ENCODE peak calls at places on chromosome 13, in six cellular contexts. D is SK-N-SH, A is fibroblast of lung, B is neuronal stem cell, N is right lobe of liver, C is heart right ventricle. P is an unnamed sample.

GRCh38 chr13:98307392-98307743 is 130.3 kb upstream of the RNF113B start:
- DNase-seq in D (no peak), A (no peak), B (no peak), N (no peak), C (no peak), P (no peak)

GRCh38 chr13:43006893-43007631 is 15.0 kb upstream of the EPSTI1 start:
- DNase-seq in D (no peak), A (peak), B (no peak), N (no peak), C (no peak), P (peak)

GRCh38 chr13:67769987-67770341 is 539.8 kb upstream of the PCDH9 start:
- DNase-seq in D (no peak), A (no peak), B (no peak), N (no peak), C (no peak), P (no peak)

GRCh38 chr13:99123101-99124045 is 77.3 kb upstream of the UBAC2 start:
- DNase-seq in D (no peak), A (peak), B (no peak), N (no peak), C (no peak), P (peak)

GRCh38 chr13:58369941-58370340 is 738.4 kb downstream of the PCDH17 start:
- DNase-seq in D (no peak), A (no peak), B (no peak), N (no peak), C (no peak), P (no peak)

GRCh38 chr13:75635621-75636338 is at the start of gene LMO7:
- DNase-seq in D (peak), A (no peak), B (peak), N (peak), C (peak), P (peak)

GRCh38 chr13:100129605-100130004 is 40.7 kb downstream of the PCCA start:
- DNase-seq in D (no peak), A (no peak), B (no peak), N (no peak), C (no peak), P (no peak)

GRCh38 chr13:36819811-36820140 is 754 bp downstream of the RFXAP start:
- DNase-seq in D (no peak), A (peak), B (peak), N (no peak), C (no peak), P (peak)

GRCh38 chr13:79812070-79812850 is 331.3 kb downstream of the NDFIP2 start:
- DNase-seq in D (no peak), A (no peak), B (no peak), N (no peak), C (no peak), P (no peak)

GRCh38 chr13:75896271-75896670 is 260.1 kb downstream of the LMO7 start:
- DNase-seq in D (no peak), A (no peak), B (no peak), N (no peak), C (no peak), P (peak)

GRCh38 chr13:45537506-45537905 is 72.8 kb downstream of the COG3 start:
- DNase-seq in D (no peak), A (peak), B (no peak), N (no peak), C (no peak), P (peak)

GRCh38 chr13:33139186-33139585 is 123.0 kb downstream of the KL start:
- DNase-seq in D (no peak), A (no peak), B (no peak), N (peak), C (peak), P (peak)

GRCh38 chr13:106905380-106906259 is 337.7 kb upstream of the ARGLU1 start:
- DNase-seq in D (no peak), A (no peak), B (no peak), N (no peak), C (peak), P (no peak)

GRCh38 chr13:99723847-99724246 is 222.6 kb downstream of the TM9SF2 start:
- DNase-seq in D (no peak), A (no peak), B (no peak), N (no peak), C (no peak), P (no peak)

DNA sequence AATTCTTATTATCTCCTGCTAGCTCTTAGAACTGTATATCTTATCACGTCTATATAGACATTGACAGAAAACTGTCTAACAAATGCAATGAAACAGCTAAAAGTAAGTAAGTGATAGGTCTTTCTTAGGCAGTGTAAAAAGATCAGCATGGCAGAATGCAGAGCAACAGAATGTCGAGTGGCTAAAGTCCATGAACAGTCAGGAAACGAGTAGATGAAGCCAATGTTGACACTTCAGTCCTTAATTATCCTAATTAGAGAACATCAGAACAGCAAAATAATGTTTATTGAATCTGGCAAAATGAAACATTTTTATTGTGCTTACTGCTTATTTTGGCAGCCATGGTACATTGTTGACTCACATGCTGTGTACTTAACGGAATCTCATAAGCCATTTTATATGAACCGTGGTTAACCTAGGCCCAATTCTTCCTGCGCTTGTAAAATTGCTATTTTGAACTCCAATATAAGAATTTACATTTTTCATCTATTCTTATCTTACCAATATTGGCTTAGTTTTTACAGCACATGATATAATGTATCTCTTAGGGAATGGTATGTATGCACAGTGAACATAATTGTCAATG is 748.1 kb downstream of the DACH1 start:
- DNase-seq in D (no peak), A (no peak), B (no peak), N (no peak), C (no peak), P (no peak)
- H3K4me3 ChIP-seq in D (no peak), A (no peak), B (no peak), N (no peak), C (no peak), P (no peak)

GRCh38 chr13:21435710-21436151 is 23.4 kb downstream of the ZDHHC20 start:
- DNase-seq in D (no peak), A (peak), B (no peak), N (peak), C (peak), P (peak)

GRCh38 chr13:21434588-21434987 is 24.5 kb downstream of the ZDHHC20 start:
- DNase-seq in D (no peak), A (no peak), B (no peak), N (no peak), C (no peak), P (no peak)

GRCh38 chr13:21436582-21436981 is 22.5 kb downstream of the ZDHHC20 start:
- DNase-seq in D (no peak), A (no peak), B (no peak), N (no peak), C (no peak), P (no peak)

GRCh38 chr13:21435231-21435630 is 23.9 kb downstream of the ZDHHC20 start:
- DNase-seq in D (no peak), A (no peak), B (no peak), N (no peak), C (no peak), P (no peak)
- H3K4me3 ChIP-seq in D (no peak), A (no peak), B (no peak), N (no peak), C (no peak), P (peak)

GRCh38 chr13:95298169-95298940 is 2.9 kb downstream of the ABCC4 start:
- DNase-seq in D (no peak), A (no peak), B (no peak), N (no peak), C (no peak), P (no peak)
- H3K4me3 ChIP-seq in D (no peak), A (no peak), B (no peak), N (no peak), C (no peak), P (no peak)

DNA sequence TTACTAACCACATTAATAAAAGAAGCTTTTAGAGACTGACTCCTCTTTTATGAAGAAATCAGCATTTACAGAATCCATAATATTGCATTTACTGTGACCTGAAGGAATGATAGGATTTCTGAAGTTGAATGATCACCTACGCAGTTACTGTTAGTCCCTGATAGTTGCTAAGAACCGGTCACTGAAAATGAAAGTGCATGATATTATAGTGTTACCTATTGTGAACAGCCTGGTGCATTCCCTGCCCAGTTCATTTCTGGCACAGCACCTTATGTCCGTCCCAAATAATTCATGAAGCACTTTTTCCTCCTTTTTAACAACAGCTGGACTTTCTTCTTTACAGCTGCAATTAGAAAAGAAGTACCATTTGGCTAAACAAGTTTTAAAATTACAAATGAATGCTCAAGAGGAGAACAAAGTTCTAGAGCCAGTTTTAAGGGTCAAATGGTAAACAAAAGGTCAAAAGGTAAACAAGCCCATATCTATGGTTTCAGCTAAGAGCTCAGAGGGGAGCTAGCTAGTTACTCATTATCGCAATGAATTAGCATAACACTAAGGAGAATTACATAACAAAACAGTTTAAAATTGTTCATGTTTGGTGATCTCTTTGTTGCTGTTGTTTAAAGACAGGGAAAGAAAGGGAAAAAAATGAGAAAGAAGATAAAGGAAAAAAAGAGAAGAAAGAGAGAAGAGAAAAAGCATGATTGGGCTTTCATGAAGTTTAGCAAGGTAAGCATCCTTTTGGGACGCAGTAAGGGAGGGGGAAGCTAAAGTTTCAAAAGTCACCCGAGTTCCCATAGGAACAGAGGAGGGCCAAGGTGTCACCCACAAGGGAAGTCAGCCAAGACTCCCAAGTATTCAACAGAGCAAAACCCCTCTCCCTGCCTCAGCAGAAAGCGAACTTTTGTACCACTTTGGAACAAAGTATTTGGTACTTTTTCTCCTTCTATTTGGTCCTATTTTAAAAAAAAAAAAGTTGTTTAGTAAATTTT is 50.2 kb downstream of the FLT3 start:
- DNase-seq in D (no peak), A (no peak), B (no peak), N (no peak), C (no peak), P (no peak)
- H3K4me3 ChIP-seq in D (no peak), A (no peak), B (no peak), N (no peak), C (no peak), P (no peak)

GRCh38 chr13:23159205-23159586 is 21.6 kb upstream of the SGCG start:
- DNase-seq in D (peak), A (peak), B (peak), N (no peak), C (peak), P (peak)

GRCh38 chr13:23160241-23161175 is 20.3 kb upstream of the SGCG start:
- DNase-seq in D (no peak), A (peak), B (peak), N (no peak), C (no peak), P (no peak)

GRCh38 chr13:23159587-23160240 is 21.1 kb upstream of the SGCG start:
- DNase-seq in D (peak), A (no peak), B (no peak), N (no peak), C (no peak), P (no peak)

GRCh38 chr13:23161176-23161825 is 19.5 kb upstream of the SGCG start:
- DNase-seq in D (no peak), A (peak), B (no peak), N (no peak), C (no peak), P (no peak)
- H3K4me3 ChIP-seq in D (no peak), A (no peak), B (no peak), N (no peak), C (no peak), P (no peak)

DNA sequence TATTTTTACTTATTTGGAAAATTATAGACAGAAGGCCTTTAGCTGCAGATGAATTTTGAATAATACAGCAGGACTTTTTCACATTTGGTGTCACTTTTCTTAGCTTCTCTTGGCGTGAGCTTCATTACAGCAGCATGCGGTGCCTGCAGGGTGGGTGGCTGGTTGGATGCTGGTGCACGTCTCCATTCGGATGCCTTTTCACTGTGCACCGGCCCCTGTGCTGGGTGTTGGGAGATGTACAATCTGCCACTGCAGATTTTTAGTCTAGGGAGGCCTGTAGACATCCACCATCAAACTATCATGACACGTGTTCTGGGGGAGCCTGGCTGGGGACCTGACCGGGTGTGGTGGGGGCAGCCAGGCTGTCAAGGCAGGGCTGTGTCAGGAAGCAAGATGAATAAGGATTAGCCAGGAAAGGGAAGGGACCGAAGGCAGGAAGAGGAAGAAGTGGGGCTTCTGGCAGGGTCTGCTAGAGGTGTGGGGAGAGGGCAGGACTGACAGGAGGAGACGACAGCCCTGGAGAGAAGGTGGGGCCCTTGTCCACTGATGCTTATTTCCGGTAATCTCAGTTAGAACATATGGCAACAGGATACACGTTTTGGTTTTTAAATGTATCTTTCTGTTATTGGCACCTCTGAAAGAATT is 88.8 kb downstream of the ARHGEF7 start:
- DNase-seq in D (no peak), A (no peak), B (no peak), N (no peak), C (no peak), P (no peak)
- H3K4me3 ChIP-seq in D (peak), A (no peak), B (no peak), N (peak), C (peak), P (peak)

GRCh38 chr13:22061806-22062391 is 391.0 kb downstream of the FGF9 start:
- DNase-seq in D (no peak), A (no peak), B (no peak), N (no peak), C (no peak), P (no peak)
- H3K4me3 ChIP-seq in D (no peak), A (no peak), B (no peak), N (no peak), C (no peak), P (no peak)

P was measured in adipocyte.